ENCODE peak calls at places on chromosomes 12 and 14, in six cellular contexts. M is HuH-7, P is NCI-H2081 treated with DMSO at 0.1 percent for 48 hours, V is T1000, H is M059J, W is fibroblast of mammary gland. R is an unnamed sample.
A peak's percentile ranks its signal among the peaks of the same experiment; 100 is the strongest.

GRCh38 chr14:105144231-105144665 is 24.3 kb downstream of the JAG2 start:
- DNase-seq in M (no peak), P (no peak), V (no peak), H (no peak), W (no peak), R (no peak)

GRCh38 chr12:47556631-47557030 is 149.2 kb downstream of the RPAP3 start:
- DNase-seq in M (no peak), P (no peak), V (no peak), H (peak; percentile 25), W (no peak), R (peak; percentile 11)

GRCh38 chr14:97687944-97688625 is 890.9 kb downstream of the VRK1 start:
- DNase-seq in M (no peak), P (no peak), V (no peak), H (no peak), W (peak; percentile 47), R (no peak)

GRCh38 chr14:24399981-24400718 is 1.3 kb downstream of the NYNRIN start:
- DNase-seq in M (no peak), P (no peak), V (no peak), H (no peak), W (no peak), R (no peak)

GRCh38 chr14:39880106-39880695 is 448.0 kb upstream of the FBXO33 start:
- DNase-seq in M (no peak), P (no peak), V (no peak), H (no peak), W (no peak), R (no peak)

GRCh38 chr12:4250691-4251090 is 22.9 kb upstream of the CCND2 start:
- DNase-seq in M (no peak), P (no peak), V (no peak), H (no peak), W (no peak), R (no peak)

GRCh38 chr12:53659011-53659551 is 16.8 kb downstream of the ATP5MC2 start:
- DNase-seq in M (peak; percentile 70), P (peak; percentile 16), V (no peak), H (peak; percentile 82), W (peak; percentile 67), R (peak; percentile 69)

GRCh38 chr12:109731806-109732205 is 18.2 kb downstream of the FAM222A start:
- DNase-seq in M (no peak), P (no peak), V (no peak), H (no peak), W (no peak), R (no peak)

GRCh38 chr12:130838951-130839769 is at the start of gene STX2:
- DNase-seq in M (peak; percentile 81), P (no peak), V (peak; percentile 86), H (peak; percentile 72), W (peak; percentile 75), R (peak; percentile 84)

GRCh38 chr14:51481643-51482042 is 170.1 kb upstream of the FRMD6 start:
- DNase-seq in M (no peak), P (no peak), V (no peak), H (no peak), W (no peak), R (no peak)

GRCh38 chr14:100571837-100572236 is 15.4 kb downstream of the BEGAIN start:
- DNase-seq in M (no peak), P (no peak), V (no peak), H (no peak), W (no peak), R (no peak)

GRCh38 chr12:52081263-52081733 is 1.8 kb downstream of the SMIM41 start:
- DNase-seq in M (no peak), P (peak; percentile 72), V (no peak), H (no peak), W (no peak), R (no peak)

GRCh38 chr14:29054119-29054518 is 287.5 kb downstream of the FOXG1 start:
- DNase-seq in M (no peak), P (no peak), V (no peak), H (no peak), W (no peak), R (peak; percentile 21)

GRCh38 chr12:48039151-48039550 is 34.9 kb upstream of the COL2A1 start:
- DNase-seq in M (no peak), P (no peak), V (no peak), H (no peak), W (no peak), R (no peak)

GRCh38 chr12:132611620-132612019 is 1.2 kb upstream of the LRCOL1 start:
- DNase-seq in M (no peak), P (no peak), V (no peak), H (no peak), W (no peak), R (no peak)

GRCh38 chr14:47674546-47675238 is 713 bp downstream of the MDGA2 start:
- DNase-seq in M (no peak), P (no peak), V (no peak), H (no peak), W (no peak), R (peak; percentile 3)

GRCh38 chr14:22448905-22449611 is 140.0 kb downstream of the DAD1 start:
- DNase-seq in M (no peak), P (no peak), V (no peak), H (peak; percentile 56), W (peak; percentile 43), R (peak; percentile 44)

GRCh38 chr12:56084958-56085543 is 5.1 kb downstream of the ERBB3 start:
- DNase-seq in M (peak; percentile 55), P (no peak), V (no peak), H (no peak), W (peak; percentile 21), R (no peak)

GRCh38 chr12:750356-751191 is 1.8 kb upstream of the WNK1 start:
- DNase-seq in M (no peak), P (peak; percentile 9), V (no peak), H (no peak), W (no peak), R (no peak)

GRCh38 chr12:16349132-16349463 is 1.7 kb downstream of the MGST1 start:
- DNase-seq in M (no peak), P (no peak), V (peak; percentile 73), H (peak; percentile 86), W (peak; percentile 98), R (peak; percentile 97)

GRCh38 chr14:34222867-34223266 is 239.2 kb downstream of the SPTSSA start:
- DNase-seq in M (no peak), P (no peak), V (no peak), H (no peak), W (no peak), R (no peak)

GRCh38 chr12:2678416-2678815 is 116.4 kb upstream of the FKBP4 start:
- DNase-seq in M (no peak), P (no peak), V (no peak), H (no peak), W (no peak), R (no peak)

GRCh38 chr14:54435500-54435981 is 5.6 kb downstream of the CNIH1 start:
- DNase-seq in M (no peak), P (no peak), V (no peak), H (peak; percentile 76), W (peak; percentile 66), R (peak; percentile 91)

GRCh38 chr12:131764738-131765137 is 53.8 kb downstream of the SFSWAP start:
- DNase-seq in M (no peak), P (no peak), V (no peak), H (no peak), W (no peak), R (peak; percentile 28)

GRCh38 chr12:11725616-11726015 is 76.1 kb downstream of the ETV6 start:
- DNase-seq in M (no peak), P (no peak), V (no peak), H (no peak), W (no peak), R (peak; percentile 45)

GRCh38 chr12:104555650-104556049 is 98.9 kb downstream of the CHST11 start:
- DNase-seq in M (no peak), P (peak; percentile 76), V (no peak), H (peak; percentile 44), W (no peak), R (no peak)

GRCh38 chr14:74350211-74350943 is 2.1 kb downstream of the VRTN start:
- DNase-seq in M (no peak), P (no peak), V (no peak), H (no peak), W (no peak), R (no peak)

GRCh38 chr12:52243774-52244614 is 11.0 kb downstream of the KRT7 start:
- DNase-seq in M (no peak), P (peak; percentile 68), V (peak; percentile 100), H (peak; percentile 96), W (peak; percentile 89), R (peak; percentile 93)

GRCh38 chr12:39990122-39991101 is 115.5 kb downstream of the SLC2A13 start:
- DNase-seq in M (peak; percentile 51), P (no peak), V (no peak), H (no peak), W (peak; percentile 60), R (peak; percentile 50)

GRCh38 chr14:43056106-43056505 is 1449.4 kb downstream of the LRFN5 start:
- DNase-seq in M (no peak), P (no peak), V (no peak), H (no peak), W (no peak), R (no peak)

GRCh38 chr12:91556909-91557308 is 374.3 kb upstream of the DCN start:
- DNase-seq in M (no peak), P (no peak), V (no peak), H (no peak), W (no peak), R (no peak)

GRCh38 chr14:39423793-39424192 is 8.4 kb downstream of the FBXO33 start:
- DNase-seq in M (no peak), P (no peak), V (no peak), H (no peak), W (no peak), R (no peak)

GRCh38 chr14:73457050-73457934 is 1.1 kb downstream of the NUMB start:
- DNase-seq in M (no peak), P (no peak), V (peak; percentile 42), H (peak; percentile 54), W (no peak), R (peak; percentile 35)

GRCh38 chr12:39619316-39619659 is 315 bp downstream of the ABCD2 start:
- DNase-seq in M (no peak), P (no peak), V (no peak), H (no peak), W (no peak), R (no peak)

GRCh38 chr12:2341051-2341751 is 288.4 kb downstream of the CACNA1C start:
- DNase-seq in M (no peak), P (no peak), V (no peak), H (peak; percentile 29), W (no peak), R (no peak)

GRCh38 chr14:68547305-68548193 is 245.3 kb downstream of the ZFP36L1 start:
- DNase-seq in M (no peak), P (no peak), V (peak; percentile 32), H (peak; percentile 97), W (peak; percentile 99), R (peak; percentile 87)

GRCh38 chr14:100037351-100037750 is 27.9 kb upstream of the EVL start:
- DNase-seq in M (no peak), P (no peak), V (no peak), H (no peak), W (peak; percentile 75), R (peak; percentile 85)

R was measured in iris pigment epithelial cell.